ENCODE peak calls at places on chromosomes 3 and 15, in seven cellular contexts. V is thoracic aorta, E is lower lobe of right lung, T is GM23338, S is PC-3, K is hepatocyte, F is fibroblast of lung. A is an unnamed sample. For H3K4me1, the result is how much of the 10 kb centered on the place peaks cover.

GRCh38 chr3:50674349-50675178 is at the start of gene DOCK3:
- DNase-seq in E (peak), S (peak), V (no peak), F (peak), T (peak), K (peak), A (peak)

GRCh38 chr15:85838655-85839054 is 43.9 kb upstream of the KLHL25 start:
- DNase-seq in K (no peak), S (no peak), T (no peak), E (no peak), F (no peak), V (no peak), A (no peak)

GRCh38 chr3:81743096-81744025 is 18.1 kb downstream of the GBE1 start:
- DNase-seq in K (peak), E (no peak), T (peak), V (peak), S (peak), F (peak), A (peak)

GRCh38 chr3:12891985-12892839 is 50.8 kb upstream of the RPL32 start:
- DNase-seq in T (peak), V (no peak), S (peak), F (peak), K (peak), E (peak), A (peak)

GRCh38 chr15:36601497-36601932 is 22.1 kb downstream of the CDIN1 start:
- DNase-seq in K (peak), V (peak), E (no peak), F (peak), T (no peak), S (peak), A (peak)

GRCh38 chr3:169146112-169146665 is 517.3 kb downstream of the MECOM start:
- DNase-seq in S (peak), F (peak), T (peak), V (peak), E (peak), K (peak), A (peak)

GRCh38 chr3:187783098-187783497 is 37.8 kb upstream of the BCL6 start:
- DNase-seq in F (peak), K (peak), T (no peak), E (peak), S (peak), V (no peak), A (peak)

GRCh38 chr3:20669184-20669583 is 483.2 kb upstream of the SGO1 start:
- DNase-seq in S (no peak), T (no peak), F (no peak), V (no peak), E (no peak), K (no peak), A (peak)

GRCh38 chr3:126835472-126836219 is 131.6 kb downstream of the CHCHD6 start:
- DNase-seq in K (peak), F (peak), T (peak), V (no peak), S (peak), E (no peak), A (peak)

GRCh38 chr15:36497903-36498302 is 81.5 kb upstream of the CDIN1 start:
- DNase-seq in K (no peak), F (no peak), T (no peak), S (no peak), V (no peak), E (no peak), A (no peak)

GRCh38 chr3:141070727-141071357 is 19.7 kb downstream of the SPSB4 start:
- DNase-seq in E (peak), S (no peak), V (no peak), K (no peak), F (no peak), T (peak), A (no peak)

GRCh38 chr3:150410311-150411105 is 2.4 kb downstream of the TSC22D2 start:
- DNase-seq in K (peak), S (peak), V (peak), T (peak), E (peak), F (no peak), A (peak)

GRCh38 chr3:194880940-194881925 is 195.6 kb downstream of the FAM43A start:
- DNase-seq in V (no peak), S (no peak), K (peak), T (no peak), E (no peak), F (no peak), A (no peak)

GRCh38 chr3:18424862-18425640 is at the start of gene SATB1:
- DNase-seq in E (peak), V (peak), T (peak), S (peak), F (peak), K (peak), A (peak)

GRCh38 chr3:60839242-60839641 is 412.0 kb downstream of the FHIT start:
- DNase-seq in S (peak), T (peak), F (peak), K (peak), E (no peak), V (no peak), A (no peak)

GRCh38 chr3:194632211-194632982 is 822 bp downstream of the TMEM44 start:
- DNase-seq in E (peak), F (peak), S (peak), K (no peak), T (no peak), V (no peak), A (no peak)

GRCh38 chr15:62477929-62478328 is 312.8 kb upstream of the C2CD4B start:
- DNase-seq in E (no peak), F (no peak), S (no peak), T (no peak), K (no peak), V (no peak), A (no peak)

GRCh38 chr3:11238880-11239279 is 33.3 kb upstream of the ATG7 start:
- DNase-seq in S (peak), F (peak), V (no peak), T (no peak), E (no peak), K (no peak), A (peak)

GRCh38 chr3:95401693-95402092 is 1338.8 kb downstream of the NSUN3 start:
- DNase-seq in V (no peak), K (no peak), F (no peak), T (no peak), E (no peak), S (no peak), A (no peak)

GRCh38 chr3:126147932-126148683 is 32.3 kb downstream of the ALDH1L1 start:
- DNase-seq in K (no peak), E (peak), T (no peak), V (no peak), F (no peak), S (no peak), A (no peak)

GRCh38 chr3:23999012-23999641 is 54.0 kb downstream of the NR1D2 start:
- DNase-seq in E (peak), K (peak), S (peak), V (peak), T (peak), F (peak), A (peak)

GRCh38 chr3:139638518-139638917 is 39.3 kb downstream of the NMNAT3 start:
- DNase-seq in E (no peak), V (no peak), S (no peak), T (no peak), K (no peak), F (no peak), A (no peak)

GRCh38 chr3:113212845-113213375 is 1.6 kb downstream of the BOC start:
- DNase-seq in K (no peak), S (no peak), T (no peak), V (no peak), F (no peak), E (no peak), A (no peak)

GRCh38 chr3:45145681-45146614 is at the start of gene CDCP1:
- DNase-seq in V (no peak), T (peak), K (peak), E (peak), S (peak), F (no peak), A (no peak)

GRCh38 chr3:9420850-9421549 is 23.6 kb downstream of the SETD5 start:
- DNase-seq in E (no peak), K (no peak), F (peak), S (peak), T (no peak), V (no peak), A (no peak)

GRCh38 chr15:80878867-80879250 is 99.7 kb downstream of the CEMIP start:
- DNase-seq in K (no peak), F (no peak), S (no peak), V (no peak), E (no peak), T (no peak), A (no peak)

GRCh38 chr3:106097817-106098410 is 229.1 kb upstream of the CBLB start:
- DNase-seq in T (no peak), F (peak), K (no peak), E (no peak), V (no peak), S (no peak), A (no peak)

GRCh38 chr3:182739619-182740018 is 53.7 kb upstream of the ATP11B start:
- DNase-seq in V (no peak), K (no peak), F (peak), S (peak), E (no peak), T (no peak), A (peak)

GRCh38 chr3:126104742-126105605 is 21.1 kb upstream of the SLC41A3 start:
- DNase-seq in K (peak), V (no peak), T (no peak), F (no peak), S (no peak), E (no peak), A (no peak)

GRCh38 chr3:18556503-18556902 is 131.4 kb upstream of the SATB1 start:
- DNase-seq in V (no peak), S (peak), F (no peak), K (no peak), E (no peak), T (no peak), A (peak)

GRCh38 chr3:67357610-67358458 is 296.6 kb downstream of the SUCLG2 start:
- DNase-seq in F (peak), V (no peak), T (peak), K (peak), S (peak), E (no peak), A (peak)

GRCh38 chr3:129654126-129654525 is 47.6 kb upstream of the PLXND1 start:
- DNase-seq in V (no peak), T (no peak), S (no peak), E (no peak), F (peak), K (no peak), A (no peak)

GRCh38 chr3:172276103-172276502 is 172.2 kb downstream of the GHSR start:
- DNase-seq in E (no peak), K (no peak), S (no peak), V (no peak), T (no peak), F (no peak), A (no peak)
- TF ChIP-seq CTCF in E (no peak), K (no peak), S (peak), V (no peak), T (no peak), F (no peak), A (no peak)

DNA sequence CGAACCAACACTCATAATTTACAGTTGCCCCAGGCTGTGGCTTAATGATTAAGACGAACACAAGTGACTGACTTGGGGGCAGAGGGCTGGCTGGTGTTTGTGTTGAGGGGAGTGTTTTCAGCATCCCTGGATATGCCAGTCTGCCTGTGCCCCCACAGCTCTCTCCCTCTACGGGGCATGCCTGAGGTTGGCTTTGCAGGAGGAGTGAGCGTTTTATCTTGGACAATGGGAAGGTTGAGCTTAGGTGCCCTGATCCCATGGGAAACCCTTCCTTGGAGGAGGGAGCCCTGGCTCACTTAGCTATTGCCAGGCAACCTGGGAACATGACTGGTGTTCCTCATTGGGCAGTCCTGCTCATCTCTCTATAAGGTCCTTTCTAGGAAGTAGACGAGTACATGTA is 17.6 kb downstream of the FAM107A start:
- DNase-seq in E (no peak), T (no peak), S (no peak), F (no peak), V (no peak), K (no peak), A (no peak)
- H3K4me1 ChIP-seq in E (under half), T (under half), S (under half), F (under half), V (under half), K (under half), A (under half)

GRCh38 chr3:107578523-107578922 is 55.8 kb downstream of the BBX start:
- DNase-seq in S (no peak), K (no peak), T (peak), E (no peak), V (no peak), F (no peak), A (no peak)
- TF ChIP-seq CTCF in S (no peak), K (no peak), T (no peak), E (no peak), V (no peak), F (no peak), A (peak)

GRCh38 chr15:73695773-73696640 is 11.8 kb downstream of the CD276 start:
- DNase-seq in V (no peak), E (no peak), F (no peak), S (peak), T (no peak), K (no peak), A (no peak)

GRCh38 chr15:73686781-73687256 is 2.6 kb downstream of the CD276 start:
- DNase-seq in V (no peak), K (peak), E (no peak), T (no peak), S (peak), F (peak), A (peak)

GRCh38 chr15:73694419-73694818 is 10.2 kb downstream of the CD276 start:
- DNase-seq in T (no peak), E (no peak), F (peak), K (no peak), V (no peak), S (no peak), A (no peak)

GRCh38 chr15:73688455-73688854 is 4.3 kb downstream of the CD276 start:
- DNase-seq in E (no peak), V (no peak), K (peak), T (no peak), F (no peak), S (no peak), A (peak)

DNA sequence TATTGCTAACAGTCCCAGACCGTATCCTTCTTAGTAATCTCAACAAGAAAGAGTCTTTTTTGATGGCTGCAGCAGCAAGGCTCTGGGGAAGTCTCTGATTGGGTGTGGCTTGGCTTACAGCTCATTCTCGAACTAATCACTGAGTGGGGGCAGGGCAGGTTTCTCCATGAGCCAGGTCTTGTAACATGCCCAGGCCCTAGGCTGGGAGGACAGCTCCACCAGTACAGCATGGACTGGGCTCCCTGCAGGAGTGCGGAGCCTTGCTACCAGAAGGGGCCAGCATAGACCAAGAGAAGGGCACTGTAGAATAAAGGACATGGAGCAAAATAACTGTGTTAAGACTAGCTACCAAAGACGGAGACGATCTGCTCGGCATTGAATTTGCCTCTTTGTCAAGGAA is 7.2 kb downstream of the CD276 start:
- DNase-seq in S (peak), E (peak), F (peak), V (peak), T (peak), K (peak), A (peak)
- H3K4me1 ChIP-seq in S (half or more), E (half or more), F (half or more), V (under half), T (under half), K (under half), A (under half)

GRCh38 chr3:151425640-151426336 is 35.1 kb downstream of the IGSF10 start:
- DNase-seq in S (no peak), V (no peak), F (no peak), T (peak), E (no peak), K (no peak), A (no peak)

GRCh38 chr3:151423091-151423490 is 37.8 kb downstream of the IGSF10 start:
- DNase-seq in S (no peak), F (no peak), E (no peak), V (no peak), T (no peak), K (no peak), A (no peak)

GRCh38 chr3:151419806-151420205 is 35.3 kb upstream of the P2RY12 start:
- DNase-seq in S (no peak), T (no peak), F (no peak), K (no peak), E (no peak), V (no peak), A (no peak)

GRCh38 chr3:151426337-151426648 is 34.6 kb downstream of the IGSF10 start:
- DNase-seq in V (no peak), F (no peak), T (no peak), S (no peak), K (no peak), E (no peak), A (no peak)

GRCh38 chr3:151421956-151422355 is 37.4 kb upstream of the P2RY12 start:
- DNase-seq in K (no peak), F (no peak), T (peak), V (no peak), S (no peak), E (no peak), A (no peak)
- TF ChIP-seq CTCF in K (no peak), F (no peak), T (peak), V (no peak), S (peak), E (no peak), A (no peak)